ENCODE peak calls at places on chromosomes 4 and X, in eight cellular contexts. N is HepG2, Q is GM23338, G is sigmoid colon, W is HCT116, M is SK-N-SH, Z is SK-N-MC, R is suprapubic skin. T is an unnamed sample.

GRCh38 chrX:103461156-103461555 is 58.1 kb downstream of the RAB40A start:
- DNase-seq in Z (no peak), Q (no peak), N (no peak), R (no peak), G (no peak), M (no peak), W (no peak), T (no peak)

GRCh38 chrX:72126539-72127140 is 5.1 kb downstream of the RTL5 start:
- DNase-seq in R (peak; percentile 89), Q (peak; percentile 74), W (peak; percentile 45), M (peak; percentile 82), G (peak; percentile 92), N (peak; percentile 30), Z (peak; percentile 37), T (peak; percentile 87)

GRCh38 chrX:63754141-63754859 is 30.7 kb downstream of the ARHGEF9 start:
- DNase-seq in M (no peak), N (no peak), R (peak; percentile 55), Z (no peak), Q (no peak), G (no peak), W (no peak), T (no peak)

GRCh38 chr4:77001907-77002306 is 52.4 kb downstream of the SEPTIN11 start:
- DNase-seq in Q (peak; percentile 76), M (no peak), R (no peak), N (no peak), W (no peak), G (no peak), Z (no peak), T (no peak)

GRCh38 chrX:23752740-23753435 is 9.8 kb upstream of the ACOT9 start:
- DNase-seq in Z (no peak), N (no peak), W (no peak), Q (no peak), M (no peak), G (no peak), R (no peak), T (no peak)

GRCh38 chr4:165151734-165152133 is 39.1 kb upstream of the TMEM192 start:
- DNase-seq in N (no peak), W (no peak), Q (no peak), M (no peak), R (no peak), Z (no peak), G (no peak), T (no peak)

GRCh38 chr4:140037353-140038030 is 116.5 kb downstream of the MAML3 start:
- DNase-seq in M (no peak), Q (no peak), N (peak; percentile 77), Z (no peak), W (no peak), G (no peak), R (no peak), T (no peak)

GRCh38 chr4:183130328-183131155 is 31.5 kb downstream of the WWC2 start:
- DNase-seq in R (no peak), G (peak; percentile 74), N (no peak), W (no peak), Z (no peak), Q (no peak), M (peak; percentile 32), T (no peak)

GRCh38 chr4:116839826-116840225 is 245.6 kb downstream of the TRAM1L1 start:
- DNase-seq in G (no peak), N (no peak), Q (no peak), R (no peak), Z (no peak), M (no peak), W (no peak), T (no peak)

GRCh38 chr4:158553364-158553763 is 31.7 kb downstream of the RXFP1 start:
- DNase-seq in Q (no peak), M (no peak), R (no peak), W (no peak), Z (no peak), N (no peak), G (no peak), T (no peak)

GRCh38 chrX:108731144-108731543 is 5.2 kb downstream of the IRS4 start:
- DNase-seq in M (no peak), R (no peak), W (no peak), N (no peak), Q (no peak), Z (no peak), G (no peak), T (no peak)

GRCh38 chr4:184732126-184732525 is 1.8 kb downstream of the CENPU start:
- DNase-seq in R (no peak), M (no peak), Q (no peak), N (no peak), Z (no peak), W (no peak), G (no peak), T (no peak)

GRCh38 chr4:184734758-184735157 is 862 bp upstream of the CENPU start:
- DNase-seq in M (no peak), N (no peak), R (no peak), Q (no peak), W (no peak), G (no peak), Z (no peak), T (no peak)

GRCh38 chr4:184731056-184731455 is 2.8 kb downstream of the CENPU start:
- DNase-seq in W (no peak), Q (no peak), G (no peak), Z (no peak), N (no peak), R (no peak), M (no peak), T (no peak)

GRCh38 chr4:184728858-184729257 is 5.0 kb downstream of the CENPU start:
- DNase-seq in R (no peak), Q (no peak), W (no peak), G (no peak), M (no peak), N (peak; percentile 61), Z (no peak), T (no peak)

DNA sequence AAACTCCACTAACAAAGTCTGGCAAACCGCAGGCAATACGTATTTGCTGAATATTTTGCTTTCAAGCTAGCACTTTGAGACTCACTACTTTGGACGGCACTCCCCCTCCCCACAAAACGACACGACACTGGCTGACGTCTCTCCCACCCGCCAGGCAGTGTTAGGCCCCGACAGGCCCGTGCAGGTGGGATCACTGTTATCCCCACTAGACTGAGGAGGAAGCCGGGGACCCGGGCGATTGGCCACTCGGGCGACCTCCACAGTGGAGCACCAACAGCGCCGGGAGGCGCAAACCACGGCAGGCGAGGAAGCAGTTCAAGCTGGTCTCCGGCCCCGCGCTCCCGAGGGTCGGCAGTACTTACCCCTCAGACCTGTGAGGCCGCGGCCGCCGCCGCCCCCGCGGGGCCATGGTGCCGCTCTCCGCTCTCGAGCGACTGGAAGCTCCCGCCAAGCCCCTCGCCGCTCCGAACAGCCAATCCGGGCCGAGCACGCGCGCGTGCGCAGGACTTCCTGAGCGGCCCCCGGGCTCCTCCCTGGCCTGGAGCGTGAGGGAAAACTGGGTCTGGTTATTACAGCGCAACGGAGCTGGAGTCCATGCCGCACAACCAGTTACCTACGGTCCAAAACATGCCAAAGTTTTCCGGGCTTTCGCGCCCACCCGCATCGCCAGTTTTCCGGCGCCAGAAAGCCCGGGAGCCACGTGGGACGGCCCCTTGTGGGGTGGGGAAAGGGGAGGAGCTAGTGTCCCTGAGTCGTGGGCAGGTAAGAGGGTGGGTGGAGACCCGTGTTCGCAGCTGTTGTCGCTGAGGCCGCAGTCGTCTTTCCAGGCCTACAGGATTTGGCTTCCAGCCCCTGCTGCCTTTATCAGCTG is at the start of gene CENPU:
- DNase-seq in W (peak; percentile 91), Q (peak; percentile 99), G (peak; percentile 97), M (peak; percentile 99), R (peak; percentile 96), N (peak; percentile 97), Z (peak; percentile 97), T (peak; percentile 97)
- TF ChIP-seq POLR2AphosphoS5 in W (peak; percentile 79), Q (peak; percentile 79), G (peak; percentile 19), M (peak; percentile 80), R (no peak), N (peak; percentile 67), Z (peak; percentile 75), T (peak; percentile 81)

GRCh38 chrX:357693-358471 is 28.8 kb downstream of the PPP2R3B start:
- DNase-seq in N (no peak), G (no peak), W (no peak), Q (no peak), R (no peak), M (no peak), Z (no peak), T (no peak)
- TF ChIP-seq POLR2AphosphoS5 in N (no peak), G (no peak), W (no peak), Q (no peak), R (no peak), M (no peak), Z (no peak), T (no peak)

DNA sequence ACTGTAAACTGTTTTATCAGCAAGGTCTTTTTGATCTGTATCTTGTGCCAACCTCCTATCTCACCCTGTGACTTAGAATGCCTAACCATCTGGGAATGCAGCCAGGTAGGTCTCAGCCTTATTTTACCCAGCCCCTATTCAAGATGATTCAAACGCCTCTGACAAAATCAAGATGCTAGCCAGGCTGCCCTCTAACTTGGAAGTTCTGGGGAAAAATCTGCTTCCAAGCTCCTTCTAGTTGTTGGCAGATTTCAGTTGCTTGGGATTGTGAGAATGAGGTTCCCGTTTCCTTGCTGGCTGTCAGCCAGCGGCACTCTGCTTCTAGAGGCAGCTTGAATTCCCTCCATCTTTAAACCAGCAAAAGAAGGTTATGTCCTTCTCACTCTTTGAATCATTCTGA is 34.7 kb downstream of the LUZP4 start:
- DNase-seq in M (no peak), N (no peak), G (no peak), R (no peak), Z (no peak), Q (no peak), W (no peak), T (no peak)
- TF ChIP-seq POLR2AphosphoS5 in M (no peak), N (no peak), G (no peak), R (no peak), Z (no peak), Q (no peak), W (no peak), T (no peak)

DNA sequence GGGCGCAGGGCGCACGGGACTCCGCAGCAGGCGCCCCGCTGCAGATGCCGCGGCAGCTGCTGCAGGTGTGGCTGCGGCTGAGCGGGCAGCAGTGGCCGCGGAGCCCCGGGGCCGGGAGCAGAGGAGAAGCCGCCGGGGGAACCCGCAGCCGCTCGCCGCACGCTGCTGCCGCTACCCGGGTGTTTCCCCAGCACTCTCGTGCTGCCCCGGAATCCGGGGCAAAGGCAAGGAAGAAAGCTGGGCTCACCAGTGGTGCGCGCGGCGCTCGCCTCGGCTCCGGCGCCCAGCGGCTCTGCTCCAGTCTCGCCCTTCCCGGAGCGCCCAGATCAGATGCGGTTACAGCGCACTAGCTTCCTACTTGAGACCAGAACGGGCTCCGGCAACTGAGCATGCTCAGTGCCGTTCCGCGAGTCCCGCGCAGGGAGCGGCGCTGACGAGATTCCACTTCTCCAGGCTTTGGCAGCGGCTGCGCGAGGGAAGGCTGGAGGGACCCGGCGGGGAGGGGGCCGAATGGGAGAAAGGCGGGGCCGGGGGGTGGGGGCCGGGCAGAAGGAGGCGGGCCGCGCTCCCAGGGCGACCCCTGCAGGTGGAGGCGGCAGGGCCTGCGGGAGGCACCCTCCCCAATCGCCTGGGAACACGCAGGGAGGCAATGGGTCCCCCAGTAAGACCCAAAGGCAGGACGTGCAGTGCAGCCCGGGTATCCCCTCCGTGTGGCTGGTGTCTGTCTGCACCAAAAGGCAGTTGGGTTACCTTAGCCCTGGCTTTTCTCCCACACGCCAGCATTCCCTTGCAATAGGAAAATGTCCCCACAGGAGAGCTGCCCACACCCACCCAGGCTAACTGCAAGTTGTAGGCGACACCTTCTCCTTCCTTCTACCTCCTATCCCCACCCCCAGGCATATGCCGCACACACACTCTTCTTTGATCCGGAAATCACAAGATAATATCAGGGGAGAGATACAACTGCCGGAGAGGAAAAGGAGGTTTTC is at the start of gene APBB2:
- DNase-seq in Z (peak; percentile 59), M (peak; percentile 98), Q (peak; percentile 99), G (peak; percentile 98), R (peak; percentile 94), W (peak; percentile 93), N (peak; percentile 94), T (peak; percentile 95)
- TF ChIP-seq POLR2AphosphoS5 in Z (peak; percentile 83), M (peak; percentile 91), Q (peak; percentile 92), G (peak; percentile 76), R (no peak), W (peak; percentile 94), N (peak; percentile 85), T (peak; percentile 88)

GRCh38 chr4:87026795-87027495 is 92.1 kb downstream of the AFF1 start:
- DNase-seq in W (no peak), N (no peak), M (no peak), Q (no peak), Z (no peak), R (no peak), G (no peak), T (no peak)
- TF ChIP-seq POLR2AphosphoS5 in W (no peak), N (no peak), M (no peak), Q (no peak), Z (no peak), R (no peak), G (no peak), T (no peak)

T was measured in transverse colon.